ENCODE peak calls at places on chromosome 21, in ten cellular contexts. S, P, A, V, M, Q, J, U, Y and X are unnamed samples.

GRCh38 chr21:28252923-28253322 is 739.8 kb downstream of the LTN1 start:
- DNase-seq in S (no peak), P (no peak), A (no peak), V (no peak), M (no peak), Q (no peak), J (no peak), U (no peak), Y (no peak), X (no peak)

GRCh38 chr21:25191141-25191540 is 416.1 kb downstream of the MRPL39 start:
- DNase-seq in S (no peak), P (no peak), A (no peak), V (no peak), M (no peak), Q (no peak), J (no peak), U (no peak), Y (no peak), X (no peak)

GRCh38 chr21:45618287-45618686 is 25.2 kb upstream of the PCBP3 start:
- DNase-seq in S (no peak), P (peak), A (peak), V (peak), M (no peak), Q (no peak), J (no peak), U (peak), Y (peak), X (no peak)

GRCh38 chr21:32756096-32756495 is 15.5 kb downstream of the PAXBP1 start:
- DNase-seq in S (no peak), P (no peak), A (no peak), V (no peak), M (no peak), Q (no peak), J (no peak), U (no peak), Y (no peak), X (no peak)

GRCh38 chr21:16287060-16287459 is 557.3 kb downstream of the USP25 start:
- DNase-seq in S (no peak), P (no peak), A (no peak), V (no peak), M (no peak), Q (no peak), J (no peak), U (no peak), Y (no peak), X (no peak)

GRCh38 chr21:37848721-37849490 is 67.4 kb downstream of the KCNJ6 start:
- DNase-seq in S (no peak), P (no peak), A (no peak), V (no peak), M (no peak), Q (no peak), J (no peak), U (no peak), Y (no peak), X (no peak)

GRCh38 chr21:43703068-43703880 is 15.7 kb upstream of the PDXK start:
- DNase-seq in S (peak), P (no peak), A (no peak), V (peak), M (peak), Q (peak), J (peak), U (peak), Y (no peak), X (no peak)

GRCh38 chr21:43325968-43326367 is 101.0 kb downstream of the SIK1 start:
- DNase-seq in S (no peak), P (no peak), A (no peak), V (no peak), M (peak), Q (no peak), J (no peak), U (no peak), Y (no peak), X (no peak)

GRCh38 chr21:35319684-35320083 is 270.6 kb upstream of the RUNX1 start:
- DNase-seq in S (no peak), P (no peak), A (no peak), V (no peak), M (no peak), Q (no peak), J (no peak), U (no peak), Y (no peak), X (peak)

GRCh38 chr21:35046880-35047229 is 2.2 kb downstream of the RUNX1 start:
- DNase-seq in S (peak), P (no peak), A (no peak), V (no peak), M (peak), Q (no peak), J (no peak), U (no peak), Y (no peak), X (no peak)

GRCh38 chr21:31236528-31236927 is 107.5 kb downstream of the TIAM1 start:
- DNase-seq in S (no peak), P (no peak), A (no peak), V (no peak), M (no peak), Q (no peak), J (no peak), U (no peak), Y (no peak), X (no peak)

GRCh38 chr21:46500224-46500861 is 41.7 kb downstream of the DIP2A start:
- DNase-seq in S (peak), P (no peak), A (no peak), V (peak), M (no peak), Q (no peak), J (no peak), U (peak), Y (no peak), X (peak)

GRCh38 chr21:42518626-42519025 is 5.0 kb downstream of the SLC37A1 start:
- DNase-seq in S (no peak), P (no peak), A (no peak), V (no peak), M (no peak), Q (no peak), J (no peak), U (no peak), Y (no peak), X (no peak)

GRCh38 chr21:46054447-46054846 is 43.5 kb upstream of the COL6A2 start:
- DNase-seq in S (no peak), P (no peak), A (no peak), V (peak), M (no peak), Q (no peak), J (no peak), U (peak), Y (no peak), X (no peak)

DNA sequence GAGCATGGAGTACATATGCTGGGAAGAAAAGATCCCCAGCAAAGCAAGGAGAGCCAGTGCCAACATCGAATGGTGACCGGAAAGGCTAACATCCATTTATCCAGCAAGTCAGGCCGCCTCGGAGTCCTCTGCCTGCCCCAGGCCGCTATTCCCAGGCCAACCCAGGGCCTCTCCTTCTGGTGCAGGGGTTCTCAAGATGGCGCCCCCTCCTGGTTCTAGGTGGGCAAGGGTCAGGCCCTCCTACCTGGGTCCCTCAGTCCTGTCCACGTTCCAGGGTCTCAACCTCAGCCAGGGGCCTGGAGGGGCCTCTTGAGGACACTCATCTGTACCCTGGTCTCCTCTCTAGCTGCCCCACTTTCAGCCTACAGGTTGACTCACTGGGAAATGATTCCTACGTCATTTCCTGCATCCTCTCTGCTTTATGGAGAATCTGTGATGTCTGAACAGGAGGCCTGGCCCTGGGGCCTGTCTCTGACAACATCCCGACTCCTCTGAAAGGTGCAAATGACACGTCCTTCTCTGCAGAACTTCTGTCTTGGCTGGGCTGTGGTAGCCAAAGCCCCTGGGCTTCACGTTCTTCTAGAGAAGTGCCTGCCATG is 145.3 kb downstream of the PSMG1 start:
- DNase-seq in S (no peak), P (no peak), A (no peak), V (no peak), M (no peak), Q (no peak), J (no peak), U (peak), Y (no peak), X (no peak)
- TF ChIP-seq CTCF in S (no peak), P (peak), A (no peak), V (peak), M (no peak), Q (no peak), J (no peak), U (no peak), Y (no peak), X (no peak)

GRCh38 chr21:36773111-36773510 is 74.2 kb downstream of the SIM2 start:
- DNase-seq in S (peak), P (peak), A (peak), V (peak), M (peak), Q (peak), J (peak), U (peak), Y (no peak), X (peak)

GRCh38 chr21:36768496-36768895 is 69.6 kb downstream of the SIM2 start:
- DNase-seq in S (no peak), P (no peak), A (no peak), V (no peak), M (no peak), Q (no peak), J (no peak), U (no peak), Y (no peak), X (no peak)

GRCh38 chr21:36769051-36769867 is 70.3 kb downstream of the SIM2 start:
- DNase-seq in S (no peak), P (no peak), A (no peak), V (peak), M (no peak), Q (no peak), J (no peak), U (peak), Y (no peak), X (no peak)

GRCh38 chr21:36776981-36777617 is 78.2 kb downstream of the SIM2 start:
- DNase-seq in S (no peak), P (no peak), A (no peak), V (no peak), M (no peak), Q (no peak), J (no peak), U (peak), Y (no peak), X (no peak)

GRCh38 chr21:36773995-36774394 is 75.1 kb downstream of the SIM2 start:
- DNase-seq in S (no peak), P (no peak), A (no peak), V (no peak), M (no peak), Q (no peak), J (no peak), U (no peak), Y (no peak), X (no peak)
- H3K27ac ChIP-seq in S (no peak), P (no peak), A (peak), V (no peak), M (no peak), Q (no peak), J (peak), U (no peak), Y (no peak), X (peak)

GRCh38 chr21:29360799-29361765 is 62.4 kb downstream of the BACH1 start:
- DNase-seq in S (no peak), P (no peak), A (no peak), V (no peak), M (no peak), Q (no peak), J (no peak), U (peak), Y (no peak), X (no peak)
- TF ChIP-seq CTCF in S (peak), P (no peak), A (peak), V (no peak), M (no peak), Q (no peak), J (no peak), U (no peak), Y (no peak), X (no peak)

DNA sequence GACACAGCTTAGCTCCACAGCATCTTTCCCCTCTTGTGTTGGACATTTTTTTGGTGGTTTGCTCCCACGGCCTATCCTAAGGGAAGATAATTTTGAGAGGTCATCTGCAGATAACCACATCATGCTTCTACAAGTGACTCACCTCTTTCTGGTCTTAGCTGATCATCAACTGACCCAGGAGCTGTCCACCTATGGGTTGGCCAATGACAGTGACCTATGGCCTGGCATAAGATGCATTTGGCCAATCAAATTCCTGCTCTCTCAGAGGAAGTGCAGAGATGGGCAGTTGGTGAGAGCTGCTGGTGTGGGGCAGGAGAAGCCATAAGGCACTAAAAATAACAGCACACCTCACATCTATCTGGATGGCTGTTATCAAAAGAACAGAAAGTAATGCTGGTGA is 100.0 kb upstream of the CLDN14 start:
- DNase-seq in S (no peak), P (no peak), A (no peak), V (no peak), M (no peak), Q (no peak), J (no peak), U (no peak), Y (no peak), X (no peak)
- H3K27ac ChIP-seq in S (no peak), P (no peak), A (no peak), V (no peak), M (no peak), Q (no peak), J (no peak), U (no peak), Y (no peak), X (no peak)